ENCODE peak calls at places on chromosomes 11 and 22, in eight cellular contexts. One of them, this sample, is unnamed.

GRCh38 chr11:7600205-7600775 is 73.0 kb downstream of the CYB5R2 start:
- DNase-seq in activated naive CD4-positive, alpha-beta T cell treated with anti-CD3 and anti-CD28 coated beads for 36 hours: no peak
- DNase-seq in activated CD4-positive, alpha-beta T cell treated with anti-CD3 and anti-CD28 coated beads, Interleukin-2, amount 50 U/mL, for 1 hour: no peak
- DNase-seq in foreskin fibroblast: peak; percentile 86
- DNase-seq in OCI-LY7: no peak
- DNase-seq in stimulated activated CD8-positive, alpha-beta memory T cell treated with anti-CD3 and anti-CD28 coated beads, Interleukin-4, amount 100 ng/mL, for 48 hours: no peak
- DNase-seq in endothelial cell: peak; percentile 39
- DNase-seq in posterior vena cava: no peak
- DNase-seq in this sample: peak; percentile 91

GRCh38 chr22:27718186-27719032 is 83.1 kb downstream of the MN1 start:
- DNase-seq in activated CD4-positive, alpha-beta T cell treated with anti-CD3 and anti-CD28 coated beads, Interleukin-2, amount 50 U/mL, for 1 hour: no peak
- DNase-seq in OCI-LY7: no peak
- DNase-seq in stimulated activated CD8-positive, alpha-beta memory T cell treated with anti-CD3 and anti-CD28 coated beads, Interleukin-4, amount 100 ng/mL, for 48 hours: no peak
- DNase-seq in foreskin fibroblast: peak; percentile 93
- DNase-seq in posterior vena cava: peak; percentile 96
- DNase-seq in endothelial cell: no peak
- DNase-seq in activated naive CD4-positive, alpha-beta T cell treated with anti-CD3 and anti-CD28 coated beads for 36 hours: no peak
- DNase-seq in this sample: peak; percentile 94

GRCh38 chr22:38831166-38831945 is 12.5 kb downstream of the NPTXR start:
- DNase-seq in posterior vena cava: peak; percentile 64
- DNase-seq in activated CD4-positive, alpha-beta T cell treated with anti-CD3 and anti-CD28 coated beads, Interleukin-2, amount 50 U/mL, for 1 hour: no peak
- DNase-seq in endothelial cell: no peak
- DNase-seq in stimulated activated CD8-positive, alpha-beta memory T cell treated with anti-CD3 and anti-CD28 coated beads, Interleukin-4, amount 100 ng/mL, for 48 hours: no peak
- DNase-seq in OCI-LY7: no peak
- DNase-seq in foreskin fibroblast: peak; percentile 60
- DNase-seq in activated naive CD4-positive, alpha-beta T cell treated with anti-CD3 and anti-CD28 coated beads for 36 hours: no peak
- DNase-seq in this sample: peak; percentile 56

GRCh38 chr11:32830413-32830738 is 649 bp downstream of the PRRG4 start:
- DNase-seq in activated CD4-positive, alpha-beta T cell treated with anti-CD3 and anti-CD28 coated beads, Interleukin-2, amount 50 U/mL, for 1 hour: no peak
- DNase-seq in activated naive CD4-positive, alpha-beta T cell treated with anti-CD3 and anti-CD28 coated beads for 36 hours: peak; percentile 11
- DNase-seq in endothelial cell: no peak
- DNase-seq in posterior vena cava: no peak
- DNase-seq in OCI-LY7: no peak
- DNase-seq in foreskin fibroblast: no peak
- DNase-seq in stimulated activated CD8-positive, alpha-beta memory T cell treated with anti-CD3 and anti-CD28 coated beads, Interleukin-4, amount 100 ng/mL, for 48 hours: no peak
- DNase-seq in this sample: peak; percentile 49

GRCh38 chr11:1435820-1436467 is 46.2 kb downstream of the BRSK2 start:
- DNase-seq in foreskin fibroblast: no peak
- DNase-seq in stimulated activated CD8-positive, alpha-beta memory T cell treated with anti-CD3 and anti-CD28 coated beads, Interleukin-4, amount 100 ng/mL, for 48 hours: no peak
- DNase-seq in endothelial cell: no peak
- DNase-seq in posterior vena cava: no peak
- DNase-seq in activated CD4-positive, alpha-beta T cell treated with anti-CD3 and anti-CD28 coated beads, Interleukin-2, amount 50 U/mL, for 1 hour: no peak
- DNase-seq in OCI-LY7: peak; percentile 29
- DNase-seq in activated naive CD4-positive, alpha-beta T cell treated with anti-CD3 and anti-CD28 coated beads for 36 hours: no peak
- DNase-seq in this sample: no peak

GRCh38 chr22:24067587-24068376 is 56.7 kb downstream of the CABIN1 start:
- DNase-seq in stimulated activated CD8-positive, alpha-beta memory T cell treated with anti-CD3 and anti-CD28 coated beads, Interleukin-4, amount 100 ng/mL, for 48 hours: no peak
- DNase-seq in activated naive CD4-positive, alpha-beta T cell treated with anti-CD3 and anti-CD28 coated beads for 36 hours: no peak
- DNase-seq in foreskin fibroblast: no peak
- DNase-seq in activated CD4-positive, alpha-beta T cell treated with anti-CD3 and anti-CD28 coated beads, Interleukin-2, amount 50 U/mL, for 1 hour: no peak
- DNase-seq in OCI-LY7: peak; percentile 25
- DNase-seq in posterior vena cava: no peak
- DNase-seq in endothelial cell: no peak
- DNase-seq in this sample: no peak

GRCh38 chr11:43282607-43283440 is 29.0 kb upstream of the API5 start:
- DNase-seq in activated naive CD4-positive, alpha-beta T cell treated with anti-CD3 and anti-CD28 coated beads for 36 hours: peak; percentile 52
- DNase-seq in stimulated activated CD8-positive, alpha-beta memory T cell treated with anti-CD3 and anti-CD28 coated beads, Interleukin-4, amount 100 ng/mL, for 48 hours: peak; percentile 68
- DNase-seq in OCI-LY7: peak; percentile 53
- DNase-seq in endothelial cell: peak; percentile 41
- DNase-seq in posterior vena cava: no peak
- DNase-seq in foreskin fibroblast: peak; percentile 15
- DNase-seq in activated CD4-positive, alpha-beta T cell treated with anti-CD3 and anti-CD28 coated beads, Interleukin-2, amount 50 U/mL, for 1 hour: peak; percentile 32
- DNase-seq in this sample: peak; percentile 30

GRCh38 chr11:2217211-2218081 is 45.8 kb upstream of the TH start:
- DNase-seq in activated CD4-positive, alpha-beta T cell treated with anti-CD3 and anti-CD28 coated beads, Interleukin-2, amount 50 U/mL, for 1 hour: no peak
- DNase-seq in OCI-LY7: no peak
- DNase-seq in stimulated activated CD8-positive, alpha-beta memory T cell treated with anti-CD3 and anti-CD28 coated beads, Interleukin-4, amount 100 ng/mL, for 48 hours: peak; percentile 14
- DNase-seq in foreskin fibroblast: no peak
- DNase-seq in endothelial cell: no peak
- DNase-seq in posterior vena cava: peak; percentile 71
- DNase-seq in activated naive CD4-positive, alpha-beta T cell treated with anti-CD3 and anti-CD28 coated beads for 36 hours: no peak
- DNase-seq in this sample: no peak

GRCh38 chr11:34468209-34468841 is 29.6 kb downstream of the CAT start:
- DNase-seq in activated CD4-positive, alpha-beta T cell treated with anti-CD3 and anti-CD28 coated beads, Interleukin-2, amount 50 U/mL, for 1 hour: peak; percentile 31
- DNase-seq in stimulated activated CD8-positive, alpha-beta memory T cell treated with anti-CD3 and anti-CD28 coated beads, Interleukin-4, amount 100 ng/mL, for 48 hours: peak; percentile 53
- DNase-seq in activated naive CD4-positive, alpha-beta T cell treated with anti-CD3 and anti-CD28 coated beads for 36 hours: peak; percentile 78
- DNase-seq in endothelial cell: peak; percentile 9
- DNase-seq in posterior vena cava: no peak
- DNase-seq in OCI-LY7: peak; percentile 23
- DNase-seq in foreskin fibroblast: peak; percentile 13
- DNase-seq in this sample: peak; percentile 34

GRCh38 chr11:132187391-132187790 is 817.0 kb downstream of the NTM start:
- DNase-seq in stimulated activated CD8-positive, alpha-beta memory T cell treated with anti-CD3 and anti-CD28 coated beads, Interleukin-4, amount 100 ng/mL, for 48 hours: no peak
- DNase-seq in endothelial cell: no peak
- DNase-seq in activated naive CD4-positive, alpha-beta T cell treated with anti-CD3 and anti-CD28 coated beads for 36 hours: no peak
- DNase-seq in activated CD4-positive, alpha-beta T cell treated with anti-CD3 and anti-CD28 coated beads, Interleukin-2, amount 50 U/mL, for 1 hour: no peak
- DNase-seq in OCI-LY7: no peak
- DNase-seq in foreskin fibroblast: no peak
- DNase-seq in posterior vena cava: no peak
- DNase-seq in this sample: no peak

GRCh38 chr11:134596404-134596803 is 184.4 kb upstream of the B3GAT1 start:
- DNase-seq in endothelial cell: no peak
- DNase-seq in OCI-LY7: no peak
- DNase-seq in activated CD4-positive, alpha-beta T cell treated with anti-CD3 and anti-CD28 coated beads, Interleukin-2, amount 50 U/mL, for 1 hour: no peak
- DNase-seq in activated naive CD4-positive, alpha-beta T cell treated with anti-CD3 and anti-CD28 coated beads for 36 hours: no peak
- DNase-seq in stimulated activated CD8-positive, alpha-beta memory T cell treated with anti-CD3 and anti-CD28 coated beads, Interleukin-4, amount 100 ng/mL, for 48 hours: no peak
- DNase-seq in foreskin fibroblast: no peak
- DNase-seq in posterior vena cava: no peak
- DNase-seq in this sample: no peak

GRCh38 chr11:118998822-118999221 is 884 bp downstream of the CENATAC start:
- DNase-seq in stimulated activated CD8-positive, alpha-beta memory T cell treated with anti-CD3 and anti-CD28 coated beads, Interleukin-4, amount 100 ng/mL, for 48 hours: no peak
- DNase-seq in foreskin fibroblast: peak; percentile 51
- DNase-seq in activated naive CD4-positive, alpha-beta T cell treated with anti-CD3 and anti-CD28 coated beads for 36 hours: no peak
- DNase-seq in endothelial cell: no peak
- DNase-seq in OCI-LY7: no peak
- DNase-seq in posterior vena cava: no peak
- DNase-seq in activated CD4-positive, alpha-beta T cell treated with anti-CD3 and anti-CD28 coated beads, Interleukin-2, amount 50 U/mL, for 1 hour: no peak
- DNase-seq in this sample: peak; percentile 56

GRCh38 chr11:116257871-116258270 is 514.9 kb downstream of the BUD13 start:
- DNase-seq in activated CD4-positive, alpha-beta T cell treated with anti-CD3 and anti-CD28 coated beads, Interleukin-2, amount 50 U/mL, for 1 hour: no peak
- DNase-seq in OCI-LY7: no peak
- DNase-seq in stimulated activated CD8-positive, alpha-beta memory T cell treated with anti-CD3 and anti-CD28 coated beads, Interleukin-4, amount 100 ng/mL, for 48 hours: no peak
- DNase-seq in endothelial cell: no peak
- DNase-seq in foreskin fibroblast: no peak
- DNase-seq in posterior vena cava: peak; percentile 5
- DNase-seq in activated naive CD4-positive, alpha-beta T cell treated with anti-CD3 and anti-CD28 coated beads for 36 hours: no peak
- DNase-seq in this sample: no peak

GRCh38 chr11:43367382-43368178 is 8.9 kb downstream of the TTC17 start:
- DNase-seq in foreskin fibroblast: no peak
- DNase-seq in stimulated activated CD8-positive, alpha-beta memory T cell treated with anti-CD3 and anti-CD28 coated beads, Interleukin-4, amount 100 ng/mL, for 48 hours: no peak
- DNase-seq in posterior vena cava: no peak
- DNase-seq in OCI-LY7: peak; percentile 40
- DNase-seq in endothelial cell: no peak
- DNase-seq in activated naive CD4-positive, alpha-beta T cell treated with anti-CD3 and anti-CD28 coated beads for 36 hours: no peak
- DNase-seq in activated CD4-positive, alpha-beta T cell treated with anti-CD3 and anti-CD28 coated beads, Interleukin-2, amount 50 U/mL, for 1 hour: no peak
- DNase-seq in this sample: peak; percentile 90

GRCh38 chr22:39954584-39955055 is 5.6 kb upstream of the TMA7B start:
- DNase-seq in foreskin fibroblast: peak; percentile 66
- DNase-seq in posterior vena cava: no peak
- DNase-seq in OCI-LY7: no peak
- DNase-seq in endothelial cell: no peak
- DNase-seq in stimulated activated CD8-positive, alpha-beta memory T cell treated with anti-CD3 and anti-CD28 coated beads, Interleukin-4, amount 100 ng/mL, for 48 hours: peak; percentile 47
- DNase-seq in activated naive CD4-positive, alpha-beta T cell treated with anti-CD3 and anti-CD28 coated beads for 36 hours: no peak
- DNase-seq in activated CD4-positive, alpha-beta T cell treated with anti-CD3 and anti-CD28 coated beads, Interleukin-2, amount 50 U/mL, for 1 hour: no peak
- DNase-seq in this sample: peak; percentile 87

GRCh38 chr11:75151346-75152047 is 590 bp downstream of the SLCO2B1 start:
- DNase-seq in OCI-LY7: no peak
- DNase-seq in posterior vena cava: no peak
- DNase-seq in activated naive CD4-positive, alpha-beta T cell treated with anti-CD3 and anti-CD28 coated beads for 36 hours: no peak
- DNase-seq in foreskin fibroblast: no peak
- DNase-seq in activated CD4-positive, alpha-beta T cell treated with anti-CD3 and anti-CD28 coated beads, Interleukin-2, amount 50 U/mL, for 1 hour: no peak
- DNase-seq in stimulated activated CD8-positive, alpha-beta memory T cell treated with anti-CD3 and anti-CD28 coated beads, Interleukin-4, amount 100 ng/mL, for 48 hours: no peak
- DNase-seq in endothelial cell: no peak
- DNase-seq in this sample: no peak

GRCh38 chr11:61375709-61376108 is 13.5 kb downstream of the TMEM138 start:
- DNase-seq in activated CD4-positive, alpha-beta T cell treated with anti-CD3 and anti-CD28 coated beads, Interleukin-2, amount 50 U/mL, for 1 hour: no peak
- DNase-seq in foreskin fibroblast: no peak
- DNase-seq in posterior vena cava: peak; percentile 34
- DNase-seq in OCI-LY7: no peak
- DNase-seq in endothelial cell: no peak
- DNase-seq in stimulated activated CD8-positive, alpha-beta memory T cell treated with anti-CD3 and anti-CD28 coated beads, Interleukin-4, amount 100 ng/mL, for 48 hours: no peak
- DNase-seq in activated naive CD4-positive, alpha-beta T cell treated with anti-CD3 and anti-CD28 coated beads for 36 hours: no peak
- DNase-seq in this sample: no peak